ENCODE peak calls at places on chromosomes 7 and 10, in six cellular contexts. One of them, this sample, is unnamed.

GRCh38 chr10:17685227-17685840 is 41.4 kb downstream of the STAM start:
- DNase-seq in transverse colon: no peak
- DNase-seq in IMR-90: no peak
- DNase-seq in right lobe of liver: no peak
- DNase-seq in endothelial cell of umbilical vein: no peak
- DNase-seq in tibial nerve: no peak
- DNase-seq in this sample: no peak

GRCh38 chr10:104090597-104090996 is 4.9 kb upstream of the COL17A1 start:
- DNase-seq in transverse colon: no peak
- DNase-seq in IMR-90: peak; percentile 16
- DNase-seq in right lobe of liver: no peak
- DNase-seq in endothelial cell of umbilical vein: no peak
- DNase-seq in tibial nerve: no peak
- DNase-seq in this sample: no peak

GRCh38 chr7:33075818-33076483 is 13.4 kb upstream of the NT5C3A start:
- DNase-seq in transverse colon: no peak
- DNase-seq in IMR-90: no peak
- DNase-seq in right lobe of liver: no peak
- DNase-seq in endothelial cell of umbilical vein: no peak
- DNase-seq in tibial nerve: no peak
- DNase-seq in this sample: no peak

GRCh38 chr10:62919776-62920175 is 103.6 kb upstream of the EGR2 start:
- DNase-seq in transverse colon: no peak
- DNase-seq in IMR-90: no peak
- DNase-seq in right lobe of liver: no peak
- DNase-seq in endothelial cell of umbilical vein: no peak
- DNase-seq in tibial nerve: no peak
- DNase-seq in this sample: no peak

GRCh38 chr7:129793506-129794310 is 159.1 kb downstream of the UBE2H start:
- DNase-seq in transverse colon: no peak
- DNase-seq in IMR-90: no peak
- DNase-seq in right lobe of liver: no peak
- DNase-seq in endothelial cell of umbilical vein: no peak
- DNase-seq in tibial nerve: no peak
- DNase-seq in this sample: no peak

GRCh38 chr7:15577600-15577999 is 15.8 kb upstream of the AGMO start:
- DNase-seq in transverse colon: no peak
- DNase-seq in IMR-90: no peak
- DNase-seq in right lobe of liver: no peak
- DNase-seq in endothelial cell of umbilical vein: no peak
- DNase-seq in tibial nerve: no peak
- DNase-seq in this sample: no peak

GRCh38 chr7:123846217-123846891 is 1.4 kb downstream of the HYAL4 start:
- DNase-seq in transverse colon: no peak
- DNase-seq in IMR-90: no peak
- DNase-seq in right lobe of liver: no peak
- DNase-seq in endothelial cell of umbilical vein: peak; percentile 40
- DNase-seq in tibial nerve: no peak
- DNase-seq in this sample: no peak

GRCh38 chr7:129970816-129971215 is 18.1 kb upstream of the UBE2H start:
- DNase-seq in transverse colon: peak; percentile 80
- DNase-seq in IMR-90: no peak
- DNase-seq in right lobe of liver: no peak
- DNase-seq in endothelial cell of umbilical vein: peak; percentile 20
- DNase-seq in tibial nerve: no peak
- DNase-seq in this sample: no peak

GRCh38 chr10:28533571-28534304 is 820 bp downstream of the WAC start:
- DNase-seq in transverse colon: peak; percentile 74
- DNase-seq in IMR-90: peak; percentile 26
- DNase-seq in right lobe of liver: peak; percentile 80
- DNase-seq in endothelial cell of umbilical vein: peak; percentile 51
- DNase-seq in tibial nerve: peak; percentile 57
- DNase-seq in this sample: peak; percentile 74

GRCh38 chr10:12975906-12976305 is 25.6 kb downstream of the CCDC3 start:
- DNase-seq in transverse colon: no peak
- DNase-seq in IMR-90: no peak
- DNase-seq in right lobe of liver: no peak
- DNase-seq in endothelial cell of umbilical vein: no peak
- DNase-seq in tibial nerve: no peak
- DNase-seq in this sample: no peak

GRCh38 chr7:154927624-154928125 is 75.2 kb downstream of the PAXIP1 start:
- DNase-seq in transverse colon: peak; percentile 87
- DNase-seq in IMR-90: peak; percentile 87
- DNase-seq in right lobe of liver: peak; percentile 68
- DNase-seq in endothelial cell of umbilical vein: peak; percentile 86
- DNase-seq in tibial nerve: peak; percentile 81
- DNase-seq in this sample: peak; percentile 81

GRCh38 chr7:154929006-154929726 is 73.8 kb downstream of the PAXIP1 start:
- DNase-seq in transverse colon: peak; percentile 39
- DNase-seq in IMR-90: no peak
- DNase-seq in right lobe of liver: peak; percentile 64
- DNase-seq in endothelial cell of umbilical vein: peak; percentile 9
- DNase-seq in tibial nerve: no peak
- DNase-seq in this sample: no peak

GRCh38 chr7:154931906-154932305 is 71.0 kb downstream of the PAXIP1 start:
- DNase-seq in transverse colon: no peak
- DNase-seq in IMR-90: peak; percentile 15
- DNase-seq in right lobe of liver: no peak
- DNase-seq in endothelial cell of umbilical vein: no peak
- DNase-seq in tibial nerve: no peak
- DNase-seq in this sample: no peak

DNA sequence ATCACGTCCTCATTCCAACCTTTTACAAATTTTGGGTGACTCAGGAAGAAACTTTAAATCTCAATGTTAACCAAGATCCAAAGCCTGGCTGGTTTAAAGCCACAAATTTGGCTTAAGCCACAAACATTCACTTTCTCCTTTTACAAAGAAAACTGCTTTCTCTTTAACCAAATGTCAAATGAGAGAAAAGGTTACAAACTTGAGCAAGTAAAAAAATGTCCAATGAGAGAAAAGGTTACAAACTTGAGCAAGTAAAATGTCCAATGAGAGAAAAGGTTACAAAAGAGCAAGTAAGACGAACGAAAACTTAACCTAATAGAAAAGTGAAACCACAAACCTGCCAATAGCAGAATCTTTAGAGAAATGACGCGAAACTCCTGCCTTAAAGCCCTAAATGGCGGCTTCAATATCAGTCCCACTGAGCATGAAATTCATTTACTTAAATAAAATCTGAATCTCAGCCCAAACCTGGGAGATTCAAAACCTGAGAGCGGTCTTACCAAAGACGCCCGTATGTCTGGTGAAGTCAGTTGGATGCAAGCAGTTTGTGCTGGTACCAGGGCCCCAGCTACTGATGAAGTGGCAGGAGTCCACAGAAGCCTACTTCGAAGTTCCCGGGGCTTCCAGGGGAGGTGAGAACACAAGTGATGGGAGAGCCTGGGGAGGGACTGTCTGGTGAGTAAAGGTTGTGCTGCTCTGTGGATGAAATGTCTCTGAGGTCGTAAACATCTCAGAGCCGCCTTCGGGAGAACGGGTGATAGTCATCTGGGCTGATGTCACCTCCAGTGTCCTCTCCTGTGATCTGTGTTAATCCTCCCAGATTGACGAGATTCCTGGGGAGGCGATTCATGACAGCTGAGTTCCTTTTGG is 74.6 kb downstream of the PAXIP1 start:
- DNase-seq in transverse colon: peak; percentile 40
- DNase-seq in IMR-90: peak; percentile 93
- DNase-seq in right lobe of liver: no peak
- DNase-seq in endothelial cell of umbilical vein: peak; percentile 99
- DNase-seq in tibial nerve: no peak
- DNase-seq in this sample: peak; percentile 64
- TF ChIP-seq POLR2A in transverse colon: peak; percentile 33
- TF ChIP-seq POLR2A in IMR-90: no peak
- TF ChIP-seq POLR2A in right lobe of liver: no peak
- TF ChIP-seq POLR2A in endothelial cell of umbilical vein: no peak
- TF ChIP-seq POLR2A in tibial nerve: no peak
- TF ChIP-seq POLR2A in this sample: peak; percentile 69

GRCh38 chr7:45088821-45089313 is at the start of gene NACAD:
- DNase-seq in transverse colon: peak; percentile 45
- DNase-seq in IMR-90: peak; percentile 18
- DNase-seq in right lobe of liver: no peak
- DNase-seq in endothelial cell of umbilical vein: peak; percentile 44
- DNase-seq in tibial nerve: peak; percentile 32
- DNase-seq in this sample: no peak
- H3K27ac ChIP-seq in transverse colon: peak within 1 kb of the TSS; percentile 65
- H3K27ac ChIP-seq in IMR-90: no peak within 1 kb of the TSS
- H3K27ac ChIP-seq in right lobe of liver: no peak within 1 kb of the TSS
- H3K27ac ChIP-seq in endothelial cell of umbilical vein: no peak within 1 kb of the TSS
- H3K27ac ChIP-seq in tibial nerve: peak within 1 kb of the TSS; percentile 93
- H3K27ac ChIP-seq in this sample: no peak within 1 kb of the TSS

GRCh38 chr7:157978766-157979165 is 608.9 kb downstream of the PTPRN2 start:
- DNase-seq in transverse colon: no peak
- DNase-seq in IMR-90: no peak
- DNase-seq in right lobe of liver: no peak
- DNase-seq in endothelial cell of umbilical vein: no peak
- DNase-seq in tibial nerve: no peak
- DNase-seq in this sample: no peak

GRCh38 chr7:157981778-157982177 is 605.8 kb downstream of the PTPRN2 start:
- DNase-seq in transverse colon: no peak
- DNase-seq in IMR-90: no peak
- DNase-seq in right lobe of liver: no peak
- DNase-seq in endothelial cell of umbilical vein: no peak
- DNase-seq in tibial nerve: no peak
- DNase-seq in this sample: no peak

GRCh38 chr7:157977717-157978470 is 609.7 kb downstream of the PTPRN2 start:
- DNase-seq in transverse colon: no peak
- DNase-seq in IMR-90: no peak
- DNase-seq in right lobe of liver: no peak
- DNase-seq in endothelial cell of umbilical vein: no peak
- DNase-seq in tibial nerve: no peak
- DNase-seq in this sample: peak; percentile 2

GRCh38 chr7:157980774-157981173 is 606.8 kb downstream of the PTPRN2 start:
- DNase-seq in transverse colon: no peak
- DNase-seq in IMR-90: no peak
- DNase-seq in right lobe of liver: no peak
- DNase-seq in endothelial cell of umbilical vein: no peak
- DNase-seq in tibial nerve: no peak
- DNase-seq in this sample: no peak

GRCh38 chr7:157979631-157980340 is 607.8 kb downstream of the PTPRN2 start:
- DNase-seq in transverse colon: no peak
- DNase-seq in IMR-90: no peak
- DNase-seq in right lobe of liver: no peak
- DNase-seq in endothelial cell of umbilical vein: no peak
- DNase-seq in tibial nerve: no peak
- DNase-seq in this sample: no peak
- TF ChIP-seq CTCF in transverse colon: no peak
- TF ChIP-seq CTCF in IMR-90: no peak
- TF ChIP-seq CTCF in right lobe of liver: no peak
- TF ChIP-seq CTCF in endothelial cell of umbilical vein: no peak
- TF ChIP-seq CTCF in tibial nerve: no peak
- TF ChIP-seq CTCF in this sample: no peak

GRCh38 chr7:100847360-100847759 is 5.2 kb upstream of the SLC12A9 start:
- DNase-seq in transverse colon: no peak
- DNase-seq in IMR-90: no peak
- DNase-seq in right lobe of liver: no peak
- DNase-seq in endothelial cell of umbilical vein: no peak
- DNase-seq in tibial nerve: no peak
- DNase-seq in this sample: no peak

GRCh38 chr7:100854146-100854895 is 1.8 kb downstream of the SLC12A9 start:
- DNase-seq in transverse colon: no peak
- DNase-seq in IMR-90: no peak
- DNase-seq in right lobe of liver: no peak
- DNase-seq in endothelial cell of umbilical vein: no peak
- DNase-seq in tibial nerve: no peak
- DNase-seq in this sample: no peak

GRCh38 chr7:100855515-100855914 is 3.0 kb downstream of the SLC12A9 start:
- DNase-seq in transverse colon: no peak
- DNase-seq in IMR-90: no peak
- DNase-seq in right lobe of liver: no peak
- DNase-seq in endothelial cell of umbilical vein: no peak
- DNase-seq in tibial nerve: no peak
- DNase-seq in this sample: no peak

GRCh38 chr7:100856871-100857282 is 4.4 kb downstream of the SLC12A9 start:
- DNase-seq in transverse colon: no peak
- DNase-seq in IMR-90: no peak
- DNase-seq in right lobe of liver: no peak
- DNase-seq in endothelial cell of umbilical vein: no peak
- DNase-seq in tibial nerve: no peak
- DNase-seq in this sample: no peak

DNA sequence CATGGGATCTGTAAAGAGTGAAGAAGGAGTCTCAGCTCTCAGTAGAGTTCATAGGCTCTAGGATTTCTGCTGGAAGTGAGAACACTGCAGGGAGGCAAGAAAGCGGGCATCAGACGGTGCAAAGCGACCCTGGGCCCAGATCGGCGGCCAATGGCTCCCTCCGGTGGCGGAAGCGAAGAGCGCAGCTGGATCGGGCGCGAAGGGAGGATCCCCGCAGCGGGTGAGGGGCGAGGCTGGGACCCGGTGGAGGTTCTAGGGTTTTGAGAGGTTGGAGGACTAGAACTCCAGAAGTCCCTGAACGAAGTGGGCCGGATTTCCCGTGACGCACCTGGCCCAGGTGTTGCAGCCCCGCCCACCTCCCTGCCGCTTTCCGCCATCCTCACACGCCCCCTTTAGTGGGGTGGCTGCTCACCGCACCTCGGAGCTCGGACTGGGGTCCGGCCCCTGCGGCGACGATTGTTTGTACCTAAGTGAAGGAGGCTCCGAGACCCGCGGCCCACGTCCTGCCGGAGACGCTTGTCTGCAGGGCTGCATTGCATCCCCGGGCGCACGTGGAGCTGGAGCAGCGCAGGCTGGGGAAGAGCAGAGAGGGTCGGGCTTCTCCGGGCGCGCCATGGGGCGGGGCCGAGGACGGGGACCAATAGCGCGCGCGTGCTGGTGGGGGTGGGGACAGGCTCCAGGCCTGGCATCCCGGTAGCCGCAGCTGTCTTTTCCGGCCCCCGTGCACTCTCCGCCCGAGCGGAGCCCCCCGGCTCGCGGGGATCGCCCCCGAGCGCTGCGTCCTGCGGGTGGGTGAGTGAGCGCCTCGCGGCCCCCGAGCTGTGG is at the start of gene SLC12A9:
- DNase-seq in transverse colon: peak; percentile 93
- DNase-seq in IMR-90: peak; percentile 85
- DNase-seq in right lobe of liver: peak; percentile 95
- DNase-seq in endothelial cell of umbilical vein: peak; percentile 84
- DNase-seq in tibial nerve: peak; percentile 85
- DNase-seq in this sample: peak; percentile 93
- TF ChIP-seq POLR2A in transverse colon: peak; percentile 53
- TF ChIP-seq POLR2A in IMR-90: peak; percentile 18
- TF ChIP-seq POLR2A in right lobe of liver: peak; percentile 51
- TF ChIP-seq POLR2A in endothelial cell of umbilical vein: peak; percentile 62
- TF ChIP-seq POLR2A in tibial nerve: no peak
- TF ChIP-seq POLR2A in this sample: peak; percentile 44

GRCh38 chr7:108291791-108292440 is 161.8 kb upstream of the LAMB4 start:
- DNase-seq in transverse colon: no peak
- DNase-seq in IMR-90: no peak
- DNase-seq in right lobe of liver: no peak
- DNase-seq in endothelial cell of umbilical vein: no peak
- DNase-seq in tibial nerve: no peak
- DNase-seq in this sample: no peak
- H3K27ac ChIP-seq in transverse colon: no peak overlapping the region
- H3K27ac ChIP-seq in IMR-90: no peak overlapping the region
- H3K27ac ChIP-seq in right lobe of liver: no peak overlapping the region
- H3K27ac ChIP-seq in endothelial cell of umbilical vein: peak overlapping the region; percentile 88
- H3K27ac ChIP-seq in tibial nerve: no peak overlapping the region
- H3K27ac ChIP-seq in this sample: no peak overlapping the region

This sample was measured in adrenal gland.